ENCODE peak calls at places on chromosome 2, in five cellular contexts. One of them, this sample, is unnamed. For H3K4me1, the result is how much of the 10 kb centered on the place peaks cover.

GRCh38 chr2:9191044-9191481 is 15.5 kb upstream of the ASAP2 start:
- DNase-seq in transverse colon: peak
- DNase-seq in lower lobe of right lung: peak
- DNase-seq in psoas muscle: peak
- DNase-seq in GM23248: peak
- DNase-seq in this sample: no peak

GRCh38 chr2:7467782-7468447 is 550.7 kb downstream of the RNF144A start:
- DNase-seq in psoas muscle: no peak
- DNase-seq in lower lobe of right lung: no peak
- DNase-seq in GM23248: no peak
- DNase-seq in transverse colon: no peak
- DNase-seq in this sample: no peak

GRCh38 chr2:172211507-172211906 is 108.8 kb upstream of the DLX2 start:
- DNase-seq in GM23248: peak
- DNase-seq in lower lobe of right lung: no peak
- DNase-seq in psoas muscle: no peak
- DNase-seq in transverse colon: no peak
- DNase-seq in this sample: no peak

GRCh38 chr2:26483957-26484565 is 6.1 kb upstream of the OTOF start:
- DNase-seq in psoas muscle: no peak
- DNase-seq in transverse colon: no peak
- DNase-seq in lower lobe of right lung: no peak
- DNase-seq in GM23248: no peak
- DNase-seq in this sample: no peak

GRCh38 chr2:78465707-78466106 is 559.8 kb upstream of the REG3G start:
- DNase-seq in psoas muscle: no peak
- DNase-seq in GM23248: no peak
- DNase-seq in lower lobe of right lung: no peak
- DNase-seq in transverse colon: no peak
- DNase-seq in this sample: no peak

GRCh38 chr2:127608061-127609011 is 37.6 kb upstream of the GPR17 start:
- DNase-seq in lower lobe of right lung: peak
- DNase-seq in psoas muscle: no peak
- DNase-seq in GM23248: no peak
- DNase-seq in transverse colon: no peak
- DNase-seq in this sample: no peak

GRCh38 chr2:150357770-150358467 is 129.5 kb downstream of the RND3 start:
- DNase-seq in transverse colon: no peak
- DNase-seq in GM23248: peak
- DNase-seq in lower lobe of right lung: no peak
- DNase-seq in psoas muscle: no peak
- DNase-seq in this sample: no peak

GRCh38 chr2:159913897-159914296 is 115.9 kb upstream of the CD302 start:
- DNase-seq in transverse colon: no peak
- DNase-seq in GM23248: no peak
- DNase-seq in lower lobe of right lung: no peak
- DNase-seq in psoas muscle: no peak
- DNase-seq in this sample: no peak

GRCh38 chr2:153478289-153479261 is at the start of gene RPRM:
- DNase-seq in lower lobe of right lung: peak
- DNase-seq in psoas muscle: peak
- DNase-seq in transverse colon: peak
- DNase-seq in GM23248: peak
- DNase-seq in this sample: no peak

GRCh38 chr2:47402555-47402804 is 476 bp upstream of the MSH2 start:
- DNase-seq in psoas muscle: no peak
- DNase-seq in lower lobe of right lung: no peak
- DNase-seq in transverse colon: no peak
- DNase-seq in GM23248: peak
- DNase-seq in this sample: no peak

GRCh38 chr2:160290590-160290989 is 90.5 kb upstream of the ITGB6 start:
- DNase-seq in lower lobe of right lung: no peak
- DNase-seq in GM23248: no peak
- DNase-seq in transverse colon: no peak
- DNase-seq in psoas muscle: no peak
- DNase-seq in this sample: no peak

GRCh38 chr2:107936427-107937359 is 49.6 kb upstream of the SLC5A7 start:
- DNase-seq in transverse colon: no peak
- DNase-seq in lower lobe of right lung: no peak
- DNase-seq in psoas muscle: no peak
- DNase-seq in GM23248: peak
- DNase-seq in this sample: no peak

GRCh38 chr2:200533754-200534153 is 7.7 kb downstream of the SGO2 start:
- DNase-seq in GM23248: no peak
- DNase-seq in psoas muscle: no peak
- DNase-seq in lower lobe of right lung: no peak
- DNase-seq in transverse colon: no peak
- DNase-seq in this sample: no peak

GRCh38 chr2:237092920-237093781 is 7.5 kb downstream of the COPS8 start:
- DNase-seq in psoas muscle: peak
- DNase-seq in transverse colon: no peak
- DNase-seq in lower lobe of right lung: no peak
- DNase-seq in GM23248: peak
- DNase-seq in this sample: no peak

GRCh38 chr2:121532894-121533293 is 2.2 kb downstream of the RNU4ATAC start:
- DNase-seq in lower lobe of right lung: no peak
- DNase-seq in psoas muscle: no peak
- DNase-seq in GM23248: no peak
- DNase-seq in transverse colon: no peak
- DNase-seq in this sample: no peak

GRCh38 chr2:207532676-207533075 is 2.9 kb downstream of the CREB1 start:
- DNase-seq in transverse colon: no peak
- DNase-seq in psoas muscle: no peak
- DNase-seq in lower lobe of right lung: no peak
- DNase-seq in GM23248: no peak
- DNase-seq in this sample: no peak

GRCh38 chr2:207530160-207531023 is 630 bp downstream of the CREB1 start:
- DNase-seq in GM23248: peak
- DNase-seq in lower lobe of right lung: peak
- DNase-seq in psoas muscle: peak
- DNase-seq in transverse colon: peak
- DNase-seq in this sample: no peak

GRCh38 chr2:207529330-207530159 is at the start of gene CREB1:
- DNase-seq in psoas muscle: peak
- DNase-seq in transverse colon: peak
- DNase-seq in lower lobe of right lung: peak
- DNase-seq in GM23248: peak
- DNase-seq in this sample: peak

GRCh38 chr2:207531024-207531411 is 1.3 kb downstream of the CREB1 start:
- DNase-seq in lower lobe of right lung: no peak
- DNase-seq in psoas muscle: no peak
- DNase-seq in transverse colon: no peak
- DNase-seq in GM23248: peak
- DNase-seq in this sample: no peak

DNA sequence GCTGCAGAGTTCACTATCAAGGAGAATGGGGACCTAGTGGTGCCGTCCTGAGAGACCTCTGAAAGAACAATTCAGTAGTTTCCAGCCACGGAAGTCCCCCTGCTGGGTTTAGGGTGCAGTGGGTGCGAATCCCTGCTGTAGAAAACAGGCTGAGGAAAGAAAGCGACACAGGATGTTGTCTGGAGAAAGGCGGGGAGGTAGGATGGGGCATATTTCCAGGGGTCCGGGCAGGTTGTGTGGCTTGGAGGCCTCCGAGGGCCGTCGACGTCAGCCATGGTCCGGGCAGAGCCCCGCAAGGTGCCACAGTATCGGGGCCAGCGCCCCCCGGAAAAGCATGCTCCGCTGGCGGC is 807 bp upstream of the CREB1 start:
- DNase-seq in lower lobe of right lung: no peak
- DNase-seq in GM23248: peak
- DNase-seq in transverse colon: peak
- DNase-seq in psoas muscle: no peak
- DNase-seq in this sample: no peak
- H3K4me1 ChIP-seq in lower lobe of right lung: under half
- H3K4me1 ChIP-seq in GM23248: under half
- H3K4me1 ChIP-seq in transverse colon: under half
- H3K4me1 ChIP-seq in psoas muscle: under half
- H3K4me1 ChIP-seq in this sample: under half

GRCh38 chr2:98408155-98408554 is 36.5 kb upstream of the INPP4A start:
- DNase-seq in GM23248: no peak
- DNase-seq in lower lobe of right lung: no peak
- DNase-seq in psoas muscle: no peak
- DNase-seq in transverse colon: no peak
- DNase-seq in this sample: no peak

GRCh38 chr2:98405301-98405700 is 39.4 kb upstream of the INPP4A start:
- DNase-seq in psoas muscle: no peak
- DNase-seq in transverse colon: no peak
- DNase-seq in GM23248: no peak
- DNase-seq in lower lobe of right lung: no peak
- DNase-seq in this sample: no peak

GRCh38 chr2:98399112-98399511 is 45.5 kb upstream of the INPP4A start:
- DNase-seq in psoas muscle: no peak
- DNase-seq in lower lobe of right lung: no peak
- DNase-seq in GM23248: no peak
- DNase-seq in transverse colon: no peak
- DNase-seq in this sample: no peak

GRCh38 chr2:98404556-98405250 is 40.0 kb upstream of the INPP4A start:
- DNase-seq in transverse colon: no peak
- DNase-seq in psoas muscle: no peak
- DNase-seq in GM23248: no peak
- DNase-seq in lower lobe of right lung: no peak
- DNase-seq in this sample: no peak

GRCh38 chr2:98403878-98404277 is 40.8 kb upstream of the INPP4A start:
- DNase-seq in psoas muscle: no peak
- DNase-seq in lower lobe of right lung: no peak
- DNase-seq in transverse colon: no peak
- DNase-seq in GM23248: no peak
- DNase-seq in this sample: no peak
- H3K27ac ChIP-seq in psoas muscle: no peak
- H3K27ac ChIP-seq in lower lobe of right lung: no peak
- H3K27ac ChIP-seq in transverse colon: no peak
- H3K27ac ChIP-seq in GM23248: no peak
- H3K27ac ChIP-seq in this sample: no peak

GRCh38 chr2:6358542-6358941 is 507.2 kb downstream of the CMPK2 start:
- DNase-seq in psoas muscle: no peak
- DNase-seq in lower lobe of right lung: no peak
- DNase-seq in transverse colon: peak
- DNase-seq in GM23248: no peak
- DNase-seq in this sample: no peak
- H3K4me1 ChIP-seq in psoas muscle: under half
- H3K4me1 ChIP-seq in lower lobe of right lung: under half
- H3K4me1 ChIP-seq in transverse colon: under half
- H3K4me1 ChIP-seq in GM23248: under half
- H3K4me1 ChIP-seq in this sample: under half

DNA sequence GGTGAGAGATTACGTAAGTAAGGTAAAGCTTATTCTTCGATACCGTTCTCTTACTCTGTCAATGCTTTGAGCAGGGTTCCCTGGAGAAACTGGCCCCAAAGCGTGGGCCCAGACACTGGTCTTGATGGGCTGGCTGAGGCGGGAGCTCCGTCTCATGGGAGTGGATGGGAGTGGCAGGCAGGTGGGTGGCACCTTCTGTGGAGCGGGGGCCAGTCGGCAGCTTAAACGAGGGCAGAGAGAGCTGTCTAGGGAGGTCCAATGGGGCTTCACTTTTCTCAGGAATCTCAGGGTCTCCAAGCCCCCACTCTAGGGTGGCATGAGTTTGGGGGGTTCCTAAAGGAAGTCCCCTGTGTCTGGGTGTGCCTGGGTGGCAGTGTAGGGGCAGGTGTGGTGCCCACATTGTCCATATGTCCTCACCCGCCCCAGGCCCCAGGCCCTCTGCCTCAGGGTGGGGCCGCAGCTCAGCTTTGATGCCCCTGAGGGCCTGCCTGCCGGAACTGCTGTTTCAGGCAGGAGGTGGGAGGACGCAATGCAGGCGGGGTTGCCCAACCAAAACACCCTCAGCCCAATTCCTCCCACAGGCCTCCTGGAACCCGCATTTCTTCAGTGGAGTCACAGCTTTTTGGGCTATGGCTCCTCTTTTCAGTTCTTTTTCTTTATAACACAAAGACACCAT is 32.5 kb upstream of the FOSL2 start:
- DNase-seq in GM23248: no peak
- DNase-seq in psoas muscle: peak
- DNase-seq in lower lobe of right lung: no peak
- DNase-seq in transverse colon: no peak
- DNase-seq in this sample: no peak
- H3K27ac ChIP-seq in GM23248: no peak
- H3K27ac ChIP-seq in psoas muscle: no peak
- H3K27ac ChIP-seq in lower lobe of right lung: no peak
- H3K27ac ChIP-seq in transverse colon: peak
- H3K27ac ChIP-seq in this sample: no peak

GRCh38 chr2:216618785-216619184 is 14.4 kb upstream of the IGFBP2 start:
- DNase-seq in GM23248: no peak
- DNase-seq in transverse colon: no peak
- DNase-seq in psoas muscle: no peak
- DNase-seq in lower lobe of right lung: no peak
- DNase-seq in this sample: no peak
- H3K4me1 ChIP-seq in GM23248: under half
- H3K4me1 ChIP-seq in transverse colon: under half
- H3K4me1 ChIP-seq in psoas muscle: under half
- H3K4me1 ChIP-seq in lower lobe of right lung: under half
- H3K4me1 ChIP-seq in this sample: under half

DNA sequence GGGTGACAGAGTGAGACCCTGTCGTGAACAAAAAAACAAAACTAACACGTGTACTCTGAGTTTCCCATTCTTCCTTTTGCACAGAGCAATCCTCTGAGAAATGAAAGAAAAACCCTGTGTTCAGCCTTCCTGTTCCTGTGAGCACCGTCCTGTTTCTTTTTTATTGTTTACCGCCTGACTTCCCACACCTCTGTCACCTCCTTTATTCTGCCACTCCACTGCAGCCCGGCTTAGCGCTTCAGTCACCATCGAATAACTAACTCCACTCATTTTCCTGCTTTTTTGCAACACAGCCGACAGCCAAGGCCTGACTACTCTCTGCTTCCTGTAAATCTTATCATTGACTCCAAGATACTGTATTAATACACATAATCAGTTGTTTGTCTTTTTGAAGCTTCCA is 40.9 kb downstream of the TGOLN2 start:
- DNase-seq in psoas muscle: no peak
- DNase-seq in transverse colon: no peak
- DNase-seq in lower lobe of right lung: no peak
- DNase-seq in GM23248: no peak
- DNase-seq in this sample: no peak
- H3K27ac ChIP-seq in psoas muscle: no peak
- H3K27ac ChIP-seq in transverse colon: no peak
- H3K27ac ChIP-seq in lower lobe of right lung: no peak
- H3K27ac ChIP-seq in GM23248: no peak
- H3K27ac ChIP-seq in this sample: no peak

DNA sequence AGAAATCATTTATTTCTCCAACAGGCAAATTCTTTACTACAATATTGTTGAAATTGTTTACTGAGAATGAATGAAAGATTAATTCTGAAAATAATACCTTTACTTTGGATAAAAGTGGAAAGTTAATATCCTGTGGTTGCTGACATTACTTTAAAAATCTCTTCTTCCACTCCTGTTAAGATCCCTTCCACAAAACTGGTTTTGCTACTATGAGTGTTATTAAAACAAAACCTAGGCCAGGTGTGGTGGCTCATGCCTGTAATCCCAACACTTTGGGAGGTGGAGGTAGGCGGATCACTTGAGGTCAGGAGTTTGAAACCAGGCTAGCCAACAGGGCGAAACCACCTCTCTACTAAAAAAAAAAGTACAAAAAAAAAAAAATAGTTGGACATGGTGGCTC is 123.9 kb upstream of the CCDC150 start:
- DNase-seq in transverse colon: no peak
- DNase-seq in psoas muscle: no peak
- DNase-seq in GM23248: no peak
- DNase-seq in lower lobe of right lung: no peak
- DNase-seq in this sample: no peak
- H3K4me1 ChIP-seq in transverse colon: under half
- H3K4me1 ChIP-seq in psoas muscle: under half
- H3K4me1 ChIP-seq in GM23248: under half
- H3K4me1 ChIP-seq in lower lobe of right lung: under half
- H3K4me1 ChIP-seq in this sample: under half

This sample was measured in iPS DF 6.9.